ENCODE peak calls at places on chromosomes 13 and 19, in nine cellular contexts. D is body of pancreas, C is fibroblast of mammary gland, J is tibial artery, E is cardiac muscle cell, H is thoracic aorta, X is WERI-Rb-1, P is AG09319, F is GM12864. U is an unnamed sample.
A peak's percentile ranks its signal among the peaks of the same experiment; 100 is the strongest.

GRCh38 chr13:98105929-98106336 is 37.0 kb upstream of the FARP1 start:
- DNase-seq in E (peak; percentile 75), C (no peak), H (no peak), P (no peak), D (no peak), X (no peak), J (no peak), F (no peak), U (peak; percentile 62)

GRCh38 chr13:22926176-22927007 is 254.4 kb upstream of the SGCG start:
- DNase-seq in J (peak; percentile 77), F (no peak), E (peak; percentile 84), H (no peak), X (no peak), C (peak; percentile 65), P (peak; percentile 5), D (peak; percentile 45), U (peak; percentile 22)

GRCh38 chr13:113160983-113161382 is 2.5 kb downstream of the PROZ start:
- DNase-seq in F (no peak), P (no peak), H (no peak), D (no peak), X (no peak), J (no peak), C (no peak), E (no peak), U (no peak)

GRCh38 chr19:13092206-13092605 is 10.5 kb downstream of the LYL1 start:
- DNase-seq in F (no peak), E (no peak), J (no peak), H (no peak), X (no peak), D (no peak), C (no peak), P (no peak), U (peak; percentile 54)

GRCh38 chr19:45331411-45331810 is 8.7 kb upstream of the CKM start:
- DNase-seq in C (no peak), J (no peak), X (no peak), D (no peak), E (no peak), P (no peak), F (no peak), H (no peak), U (no peak)

GRCh38 chr19:29596885-29597525 is 9.1 kb upstream of the POP4 start:
- DNase-seq in X (peak; percentile 28), D (no peak), E (peak; percentile 34), C (peak; percentile 42), H (no peak), F (no peak), J (no peak), P (no peak), U (peak; percentile 55)

GRCh38 chr13:112928958-112929777 is 39.8 kb upstream of the MCF2L start:
- DNase-seq in J (no peak), C (peak; percentile 47), E (peak; percentile 61), F (no peak), H (no peak), D (peak; percentile 60), X (no peak), P (no peak), U (peak; percentile 52)

GRCh38 chr13:65913173-65913572 is 1317.0 kb downstream of the PCDH9 start:
- DNase-seq in H (no peak), D (no peak), E (peak; percentile 84), F (no peak), P (no peak), X (no peak), C (peak; percentile 91), J (no peak), U (peak; percentile 88)

GRCh38 chr19:1952635-1953034 is 11.7 kb downstream of the CSNK1G2 start:
- DNase-seq in X (no peak), F (no peak), E (no peak), P (no peak), D (no peak), C (peak; percentile 49), H (no peak), J (no peak), U (peak; percentile 45)

GRCh38 chr13:81383441-81383840 is 1042.5 kb upstream of the SPRY2 start:
- DNase-seq in F (no peak), D (no peak), X (no peak), C (no peak), J (no peak), E (no peak), P (no peak), H (no peak), U (no peak)

GRCh38 chr13:81377926-81378325 is 1037.0 kb upstream of the SPRY2 start:
- DNase-seq in F (no peak), X (no peak), E (no peak), D (no peak), C (no peak), P (no peak), H (no peak), J (no peak), U (no peak)

GRCh38 chr13:81382236-81382635 is 1041.3 kb upstream of the SPRY2 start:
- DNase-seq in D (no peak), C (no peak), J (no peak), E (no peak), H (no peak), X (no peak), P (no peak), F (no peak), U (no peak)

GRCh38 chr13:81381560-81381959 is 1040.6 kb upstream of the SPRY2 start:
- DNase-seq in C (no peak), X (no peak), F (no peak), E (no peak), J (no peak), P (no peak), D (no peak), H (no peak), U (no peak)

DNA sequence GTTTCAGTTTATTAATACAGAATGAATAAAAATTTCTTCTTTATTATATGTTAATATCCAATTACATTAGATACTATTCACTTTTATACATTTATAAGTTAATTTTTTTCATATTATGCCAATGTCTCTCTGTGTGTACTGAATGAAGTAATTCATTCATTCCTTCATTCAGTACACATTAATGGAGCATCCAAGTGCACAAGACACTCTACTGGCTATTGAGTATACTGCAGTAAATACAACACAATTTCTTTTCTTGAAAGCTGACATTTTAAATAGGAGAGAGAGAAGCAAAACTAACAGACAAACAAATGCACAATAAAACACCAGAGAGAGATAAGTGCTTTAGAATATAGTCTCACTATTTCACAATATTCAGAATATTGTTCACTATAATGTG is 1038.3 kb upstream of the SPRY2 start:
- DNase-seq in F (no peak), P (no peak), D (no peak), E (no peak), C (no peak), H (no peak), X (no peak), J (no peak), U (no peak)
- TF ChIP-seq CTCF in F (no peak), P (no peak), D (no peak), E (no peak), C (no peak), H (no peak), X (no peak), J (no peak), U (no peak)

DNA sequence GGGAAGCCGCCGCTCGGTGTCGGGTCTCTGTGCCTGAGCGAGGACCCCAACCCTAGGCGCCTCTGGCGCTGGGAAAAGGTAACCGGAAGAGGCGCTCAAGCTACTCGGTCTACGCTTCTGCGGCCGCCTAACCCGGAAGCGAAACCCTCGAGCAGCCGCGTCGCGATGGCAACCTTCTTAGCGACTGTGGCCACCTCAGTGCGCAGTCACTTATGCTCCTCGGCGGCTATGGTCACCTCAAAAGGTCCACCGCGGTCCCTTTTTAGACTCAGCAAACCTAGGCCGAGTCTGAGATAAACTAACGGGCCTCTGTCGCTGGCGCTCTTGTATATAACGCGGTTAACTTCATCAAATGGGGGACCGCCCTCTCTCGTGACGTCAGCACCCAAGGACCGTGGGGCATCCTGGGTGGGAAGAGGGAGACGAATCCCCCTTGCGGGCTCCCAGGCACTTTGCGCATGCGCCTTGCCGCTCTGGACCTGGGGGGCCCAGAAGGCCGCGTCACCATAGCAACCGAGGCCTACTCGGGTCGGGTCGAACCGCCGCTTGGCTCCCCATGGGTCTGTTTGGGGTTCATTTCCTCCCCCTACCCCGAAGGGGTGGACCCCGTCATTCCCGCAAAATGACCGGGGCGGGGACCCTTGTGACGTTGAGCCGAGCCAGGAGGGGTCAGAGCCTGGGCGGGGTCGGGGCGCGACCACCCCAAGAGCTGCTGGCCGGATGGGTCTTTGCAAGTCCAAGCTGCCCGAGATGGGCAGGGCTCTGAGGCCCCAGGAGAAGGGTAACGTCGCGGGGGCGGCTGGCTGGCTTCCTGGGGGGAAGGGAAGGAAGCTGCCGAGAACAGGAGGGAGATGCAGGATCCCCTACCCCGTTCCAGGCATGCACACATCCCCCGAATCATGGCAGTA is at the start of gene GTF2F1:
- DNase-seq in J (peak; percentile 93), D (peak; percentile 92), C (peak; percentile 95), H (peak; percentile 82), E (peak; percentile 98), P (peak; percentile 92), X (peak; percentile 96), F (peak; percentile 84), U (peak; percentile 96)
- TF ChIP-seq CTCF in J (no peak), D (no peak), C (peak; percentile 7), H (no peak), E (no peak), P (peak; percentile 16), X (peak; percentile 26), F (peak; percentile 10), U (peak; percentile 29)

DNA sequence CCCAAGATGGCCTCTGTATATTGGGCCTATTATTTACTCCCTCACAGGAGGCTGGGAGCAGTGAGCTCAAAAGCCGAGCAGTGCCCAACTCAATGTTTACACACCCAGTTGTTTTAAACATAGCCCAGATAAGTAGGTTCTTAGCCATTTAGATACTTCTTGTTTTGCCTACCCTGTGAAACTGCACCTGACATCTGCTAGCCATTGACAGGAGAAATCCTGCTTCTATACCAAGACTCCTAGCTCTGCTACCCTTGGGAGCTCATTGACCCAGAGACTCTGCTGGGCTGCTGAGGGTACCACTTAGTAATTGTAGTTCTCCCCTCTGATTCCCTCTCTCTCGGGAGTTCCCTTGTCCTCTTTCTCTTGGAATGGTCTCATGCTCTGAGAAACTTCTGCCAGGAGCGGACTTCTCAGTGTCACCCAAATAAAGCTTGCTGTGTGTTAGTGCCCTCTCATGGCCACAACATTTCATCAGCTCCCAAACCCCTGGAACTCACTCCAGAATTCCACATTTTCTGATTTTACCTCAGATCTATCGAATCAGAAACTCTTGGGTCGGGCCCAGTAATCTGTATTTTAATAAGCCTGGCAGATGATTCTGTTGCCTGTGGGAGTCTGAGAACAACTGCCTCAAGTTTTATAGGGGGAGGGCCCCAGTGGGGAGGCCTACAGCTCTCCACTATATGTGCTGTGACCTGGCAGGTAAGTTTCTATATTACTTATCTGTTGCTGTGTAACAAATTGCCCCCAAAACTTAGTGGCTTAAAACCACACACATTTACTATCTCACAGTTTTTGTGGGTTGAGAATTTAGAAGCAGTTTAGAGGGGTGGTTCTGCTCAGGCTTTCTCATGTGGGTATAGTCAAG is 221.1 kb downstream of the TDRD3 start:
- DNase-seq in C (peak; percentile 54), X (no peak), P (peak; percentile 4), F (no peak), J (no peak), E (peak; percentile 63), H (no peak), D (no peak), U (peak; percentile 76)
- TF ChIP-seq CTCF in C (peak; percentile 55), X (peak; percentile 21), P (peak; percentile 64), F (no peak), J (no peak), E (peak; percentile 56), H (no peak), D (no peak), U (peak; percentile 69)

DNA sequence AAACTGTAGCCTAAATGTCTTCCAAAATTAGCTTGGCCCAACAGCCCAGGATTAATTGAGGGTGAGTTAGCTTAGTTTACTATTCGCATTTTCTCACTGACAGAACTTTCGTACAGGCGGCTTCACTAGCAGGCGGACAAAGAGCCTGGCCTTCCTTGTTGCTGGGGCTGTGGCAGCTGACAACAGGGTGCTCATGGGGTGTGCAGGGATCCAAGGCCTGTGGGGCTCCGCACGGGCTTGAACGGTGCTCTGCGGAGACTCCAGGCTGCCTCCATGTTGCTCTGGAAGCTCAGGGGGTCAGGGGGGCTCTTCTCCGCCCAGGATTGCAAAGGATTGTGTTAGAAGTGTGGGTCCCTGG is 36.3 kb upstream of the DPRX start:
- DNase-seq in P (no peak), J (no peak), H (no peak), E (no peak), C (no peak), F (no peak), D (no peak), X (no peak), U (no peak)
- TF ChIP-seq CTCF in P (no peak), J (no peak), H (no peak), E (no peak), C (no peak), F (no peak), D (no peak), X (no peak), U (no peak)